ENCODE peak calls at places on chromosomes 3 and 15, in eight cellular contexts. H is endodermal cell; Q is HFF-Myc; C is ascending aorta; U is GM23248; T is choroid plexus epithelial cell; I is NCI-H1105; F is activated T-helper 1 cell treated with anti-CD3 and anti-CD28 coated beads, Interleukin-2, amount 50 U/mL, for 16 hours. N is an unnamed sample.

GRCh38 chr3:188468672-188469071 is 314.7 kb downstream of the LPP start:
- DNase-seq in C (peak), I (peak), Q (no peak), T (peak), U (no peak), H (no peak), F (no peak), N (peak)

GRCh38 chr3:116139607-116140006 is 305.7 kb downstream of the LSAMP start:
- DNase-seq in H (no peak), U (peak), T (no peak), Q (no peak), C (no peak), I (no peak), F (no peak), N (no peak)

GRCh38 chr15:49372366-49372765 is 50.7 kb upstream of the FGF7 start:
- DNase-seq in I (no peak), T (no peak), Q (no peak), H (no peak), F (no peak), U (no peak), C (no peak), N (no peak)

GRCh38 chr3:100001514-100002270 is 112.6 kb downstream of the FILIP1L start:
- DNase-seq in C (no peak), H (no peak), I (peak), T (no peak), U (no peak), Q (no peak), F (no peak), N (peak)

GRCh38 chr3:45915518-45916231 is 27.6 kb upstream of the CXCR6 start:
- DNase-seq in H (peak), F (peak), I (no peak), T (peak), C (no peak), Q (peak), U (peak), N (no peak)

GRCh38 chr15:101024111-101024695 is 105.0 kb downstream of the LRRK1 start:
- DNase-seq in F (no peak), I (no peak), U (peak), T (peak), H (peak), Q (no peak), C (peak), N (no peak)

GRCh38 chr15:99961011-99961441 is 227.8 kb upstream of the LYSMD4 start:
- DNase-seq in I (no peak), T (peak), F (no peak), H (peak), Q (no peak), U (peak), C (peak), N (no peak)

GRCh38 chr3:192835818-192836468 is 81.7 kb downstream of the MB21D2 start:
- DNase-seq in H (no peak), U (peak), C (no peak), I (no peak), Q (no peak), T (peak), F (no peak), N (no peak)

GRCh38 chr3:171982829-171983228 is 56.5 kb upstream of the FNDC3B start:
- DNase-seq in I (no peak), U (peak), H (no peak), T (peak), F (no peak), Q (peak), C (no peak), N (no peak)

GRCh38 chr3:131283862-131284261 is 97.7 kb upstream of the NUDT16 start:
- DNase-seq in I (no peak), F (no peak), Q (no peak), C (no peak), T (no peak), U (no peak), H (no peak), N (no peak)

GRCh38 chr3:129461461-129462146 is 21.6 kb downstream of the IFT122 start:
- DNase-seq in T (peak), Q (no peak), H (peak), I (no peak), F (no peak), U (peak), C (no peak), N (no peak)

GRCh38 chr15:27873825-27874224 is 225.3 kb downstream of the OCA2 start:
- DNase-seq in U (no peak), F (no peak), H (no peak), Q (no peak), T (no peak), C (no peak), I (no peak), N (no peak)

GRCh38 chr3:58647661-58648141 is 18.9 kb downstream of the FAM3D start:
- DNase-seq in U (no peak), H (no peak), I (no peak), F (no peak), T (no peak), C (no peak), Q (no peak), N (peak)

GRCh38 chr3:138441742-138442141 is 7.3 kb downstream of the ESYT3 start:
- DNase-seq in T (no peak), Q (no peak), H (peak), U (peak), I (no peak), F (no peak), C (no peak), N (no peak)

GRCh38 chr15:84659904-84660781 is 2.1 kb upstream of the NMB start:
- DNase-seq in T (no peak), U (no peak), I (no peak), C (no peak), Q (no peak), H (no peak), F (no peak), N (no peak)

GRCh38 chr3:68249265-68249664 is 594.9 kb upstream of the SUCLG2 start:
- DNase-seq in F (no peak), I (no peak), U (no peak), H (no peak), C (no peak), T (no peak), Q (no peak), N (no peak)

GRCh38 chr3:29128004-29128403 is 152.9 kb upstream of the RBMS3 start:
- DNase-seq in U (no peak), T (peak), H (no peak), Q (no peak), I (no peak), F (no peak), C (no peak), N (no peak)